ENCODE peak calls at places on chromosomes 7 and 10, in five cellular contexts. C is GM23338, Y is MM.1S, X is neural progenitor cell, E is PC-3. Z is an unnamed sample.
A peak's percentile ranks its signal among the peaks of the same experiment; 100 is the strongest.

GRCh38 chr10:92695679-92696605 is 6.2 kb downstream of the HHEX start:
- DNase-seq in C (peak; percentile 56), Y (no peak), X (peak; percentile 65), E (no peak), Z (peak; percentile 80)

GRCh38 chr7:50838675-50839377 is 56.1 kb upstream of the GRB10 start:
- DNase-seq in C (no peak), Y (no peak), X (no peak), E (peak; percentile 87), Z (peak; percentile 93)

GRCh38 chr10:1595726-1596125 is 141.6 kb downstream of the ADARB2 start:
- DNase-seq in C (no peak), Y (no peak), X (no peak), E (no peak), Z (no peak)

GRCh38 chr10:11646450-11646849 is 35.0 kb upstream of the USP6NL start:
- DNase-seq in C (no peak), Y (peak; percentile 43), X (no peak), E (no peak), Z (no peak)

GRCh38 chr7:85688712-85689111 is 501.9 kb upstream of the SEMA3D start:
- DNase-seq in C (no peak), Y (no peak), X (no peak), E (no peak), Z (peak; percentile 8)

GRCh38 chr10:96402417-96403305 is 43.9 kb upstream of the OPALIN start:
- DNase-seq in C (peak; percentile 53), Y (no peak), X (no peak), E (no peak), Z (no peak)

GRCh38 chr7:832968-833424 is 720 bp downstream of the SUN1 start:
- DNase-seq in C (no peak), Y (no peak), X (no peak), E (no peak), Z (no peak)

GRCh38 chr7:107622429-107622828 is 38.2 kb upstream of the SLC26A4 start:
- DNase-seq in C (no peak), Y (no peak), X (no peak), E (peak; percentile 62), Z (peak; percentile 90)

GRCh38 chr10:28806951-28807759 is 129.8 kb downstream of the BAMBI start:
- DNase-seq in C (no peak), Y (no peak), X (no peak), E (no peak), Z (no peak)

GRCh38 chr7:153503093-153503492 is 549.1 kb upstream of the DPP6 start:
- DNase-seq in C (no peak), Y (no peak), X (no peak), E (no peak), Z (no peak)

GRCh38 chr10:72690071-72690755 is 1.7 kb upstream of the MCU start:
- DNase-seq in C (no peak), Y (no peak), X (peak; percentile 54), E (peak; percentile 54), Z (no peak)

GRCh38 chr7:128113839-128114238 is 82.6 kb upstream of the LRRC4 start:
- DNase-seq in C (no peak), Y (no peak), X (no peak), E (no peak), Z (no peak)

GRCh38 chr7:153432056-153432455 is 620.1 kb upstream of the DPP6 start:
- DNase-seq in C (peak; percentile 37), Y (no peak), X (no peak), E (no peak), Z (no peak)

GRCh38 chr7:111741811-111742240 is 179.5 kb upstream of the IMMP2L start:
- DNase-seq in C (peak; percentile 92), Y (peak; percentile 65), X (peak; percentile 81), E (peak; percentile 78), Z (peak; percentile 70)

GRCh38 chr7:50957855-50958254 is 175.2 kb upstream of the GRB10 start:
- DNase-seq in C (no peak), Y (no peak), X (no peak), E (no peak), Z (no peak)

GRCh38 chr10:33542747-33543505 is 208.5 kb upstream of the NRP1 start:
- DNase-seq in C (no peak), Y (no peak), X (no peak), E (peak; percentile 96), Z (peak; percentile 56)

GRCh38 chr7:2699289-2699620 is 11.3 kb downstream of the AMZ1 start:
- DNase-seq in C (no peak), Y (no peak), X (no peak), E (no peak), Z (no peak)

GRCh38 chr7:2701832-2702593 is 14.0 kb downstream of the AMZ1 start:
- DNase-seq in C (no peak), Y (no peak), X (no peak), E (no peak), Z (peak; percentile 91)

GRCh38 chr7:2701406-2701805 is 13.4 kb downstream of the AMZ1 start:
- DNase-seq in C (no peak), Y (no peak), X (no peak), E (no peak), Z (no peak)

GRCh38 chr7:2700141-2700850 is 12.3 kb downstream of the AMZ1 start:
- DNase-seq in C (no peak), Y (no peak), X (no peak), E (no peak), Z (no peak)

DNA sequence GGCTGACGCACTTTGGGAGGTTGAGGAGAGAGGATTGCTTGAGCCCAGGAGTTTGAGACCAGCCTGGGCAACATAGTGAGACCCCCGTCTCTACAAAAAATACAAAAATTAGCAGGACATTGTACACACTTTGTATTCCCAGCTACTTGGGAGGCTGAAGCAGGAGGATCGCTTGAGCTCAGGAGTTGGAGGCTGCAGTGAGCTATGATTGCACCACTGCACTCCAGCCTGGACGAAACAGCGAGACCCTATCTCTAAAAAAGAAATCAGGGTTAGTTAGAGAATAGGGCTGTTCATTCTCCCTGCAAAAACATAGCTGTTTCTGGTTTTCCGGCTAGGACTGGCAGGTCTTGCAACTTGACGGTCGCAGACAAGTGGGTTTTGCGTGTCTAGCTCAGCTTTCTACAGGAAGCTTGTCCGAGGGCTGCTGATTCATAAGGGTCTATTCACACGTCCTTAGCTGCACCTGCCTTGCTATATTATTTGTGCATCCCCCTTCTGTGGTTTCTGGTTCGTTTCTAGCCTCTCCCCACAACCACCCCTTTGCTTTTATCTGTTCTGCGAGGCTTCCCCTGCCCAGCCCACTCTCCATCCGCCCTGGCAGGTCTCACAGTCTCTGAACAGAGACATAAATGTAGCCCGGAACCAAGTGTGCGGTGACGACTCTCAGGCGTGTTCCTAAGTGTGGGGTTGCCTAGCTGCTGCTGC is 10.7 kb downstream of the AMZ1 start:
- DNase-seq in C (no peak), Y (peak; percentile 85), X (no peak), E (peak; percentile 17), Z (no peak)
- H3K4me3 ChIP-seq in C (no peak overlapping the region), Y (peak overlapping the region; percentile 35), X (no peak overlapping the region), E (no peak overlapping the region), Z (no peak overlapping the region)

GRCh38 chr7:149865437-149865836 is 8.3 kb upstream of the ATP6V0E2 start:
- DNase-seq in C (no peak), Y (peak; percentile 53), X (no peak), E (no peak), Z (no peak)
- H3K4me1 ChIP-seq in C (no peaks in the 10 kb centered on the region), Y (peaks cover 40% of the 10 kb centered on the region), X (no peaks in the 10 kb centered on the region), E (no peaks in the 10 kb centered on the region), Z (no peaks in the 10 kb centered on the region)

DNA sequence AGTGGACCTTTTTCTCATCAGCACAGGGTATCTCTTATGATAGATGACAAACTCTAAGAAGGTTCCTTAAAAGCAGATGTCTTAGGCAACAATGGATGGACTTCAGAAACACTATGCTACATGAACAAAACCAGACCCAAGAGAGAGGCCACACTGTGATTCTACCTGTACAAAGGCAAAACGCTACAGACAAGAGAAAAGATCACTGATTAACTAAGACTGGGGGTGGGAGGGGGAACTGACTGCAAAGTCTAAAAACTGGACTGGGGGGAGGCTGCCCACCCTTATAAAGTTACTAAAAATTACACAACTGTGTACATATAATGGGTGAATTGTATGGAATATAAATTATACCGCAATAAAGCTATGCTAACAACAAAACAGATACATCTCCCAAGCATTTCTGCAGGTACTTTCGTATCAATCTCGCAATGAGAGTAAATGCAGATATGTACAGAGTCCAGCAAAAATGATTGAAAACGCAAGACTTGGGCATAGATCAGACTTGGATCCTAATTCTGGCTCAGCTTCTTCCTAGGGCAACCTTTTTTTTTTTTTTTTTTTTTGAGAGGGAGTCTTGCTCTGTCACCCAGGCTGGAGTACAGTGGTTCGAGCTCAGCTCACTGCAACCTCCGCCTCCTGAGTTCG is 179.7 kb downstream of the FAM107B start:
- DNase-seq in C (no peak), Y (no peak), X (no peak), E (no peak), Z (no peak)
- H3F3A ChIP-seq in C (no peaks in the 10 kb centered on the region), Y (no peaks in the 10 kb centered on the region), X (no peaks in the 10 kb centered on the region), E (no peaks in the 10 kb centered on the region), Z (no peaks in the 10 kb centered on the region)

GRCh38 chr7:149584530-149584929 is 86.9 kb upstream of the ZNF746 start:
- DNase-seq in C (no peak), Y (no peak), X (no peak), E (no peak), Z (no peak)
- H3K4me3 ChIP-seq in C (no peak overlapping the region), Y (no peak overlapping the region), X (no peak overlapping the region), E (no peak overlapping the region), Z (no peak overlapping the region)